ENCODE peak calls at places on chromosomes 12 and 14, in four cellular contexts. One of them, this sample, is unnamed.

GRCh38 chr12:126719886-126720666 is 1546.9 kb upstream of the TMEM132C start:
- DNase-seq in BJ: no peak
- DNase-seq in SW 1271: no peak
- DNase-seq in NCI-H774: no peak
- DNase-seq in this sample: no peak

GRCh38 chr14:104817930-104818713 is 17.2 kb downstream of the ZBTB42 start:
- DNase-seq in BJ: no peak
- DNase-seq in SW 1271: no peak
- DNase-seq in NCI-H774: no peak
- DNase-seq in this sample: no peak

GRCh38 chr12:75814856-75815754 is 216.5 kb downstream of the PHLDA1 start:
- DNase-seq in BJ: peak
- DNase-seq in SW 1271: no peak
- DNase-seq in NCI-H774: no peak
- DNase-seq in this sample: peak

GRCh38 chr12:51533799-51534198 is 57.2 kb upstream of the SCN8A start:
- DNase-seq in BJ: no peak
- DNase-seq in SW 1271: no peak
- DNase-seq in NCI-H774: peak
- DNase-seq in this sample: no peak

GRCh38 chr12:50734409-50735263 is 29.3 kb upstream of the ATF1 start:
- DNase-seq in BJ: no peak
- DNase-seq in SW 1271: no peak
- DNase-seq in NCI-H774: peak
- DNase-seq in this sample: no peak

GRCh38 chr14:89900822-89901221 is 53.7 kb downstream of the EFCAB11 start:
- DNase-seq in BJ: no peak
- DNase-seq in SW 1271: no peak
- DNase-seq in NCI-H774: no peak
- DNase-seq in this sample: no peak

GRCh38 chr14:24160499-24160849 is 591 bp upstream of the IRF9 start:
- DNase-seq in BJ: no peak
- DNase-seq in SW 1271: no peak
- DNase-seq in NCI-H774: no peak
- DNase-seq in this sample: no peak

GRCh38 chr12:124567673-124568373 is 411 bp upstream of the NCOR2 start:
- DNase-seq in BJ: peak
- DNase-seq in SW 1271: no peak
- DNase-seq in NCI-H774: peak
- DNase-seq in this sample: peak

GRCh38 chr14:73227812-73228781 is 9.2 kb upstream of the PAPLN start:
- DNase-seq in BJ: peak
- DNase-seq in SW 1271: no peak
- DNase-seq in NCI-H774: no peak
- DNase-seq in this sample: peak

GRCh38 chr14:24243336-24243836 is 963 bp upstream of the TINF2 start:
- DNase-seq in BJ: no peak
- DNase-seq in SW 1271: no peak
- DNase-seq in NCI-H774: peak
- DNase-seq in this sample: peak

GRCh38 chr14:31411218-31411727 is 9.1 kb downstream of the HEATR5A start:
- DNase-seq in BJ: no peak
- DNase-seq in SW 1271: no peak
- DNase-seq in NCI-H774: no peak
- DNase-seq in this sample: no peak

GRCh38 chr14:39615352-39615751 is 183.1 kb upstream of the FBXO33 start:
- DNase-seq in BJ: no peak
- DNase-seq in SW 1271: no peak
- DNase-seq in NCI-H774: no peak
- DNase-seq in this sample: no peak

GRCh38 chr12:106417926-106418910 is 60.7 kb downstream of the POLR3B start:
- DNase-seq in BJ: peak
- DNase-seq in SW 1271: no peak
- DNase-seq in NCI-H774: no peak
- DNase-seq in this sample: peak

GRCh38 chr12:118749656-118750055 is 231.7 kb upstream of the SRRM4 start:
- DNase-seq in BJ: no peak
- DNase-seq in SW 1271: no peak
- DNase-seq in NCI-H774: no peak
- DNase-seq in this sample: no peak

GRCh38 chr14:50320279-50320678 is 8.2 kb downstream of the DMAC2L start:
- DNase-seq in BJ: no peak
- DNase-seq in SW 1271: no peak
- DNase-seq in NCI-H774: no peak
- DNase-seq in this sample: no peak

GRCh38 chr14:64234877-64235651 is 59.1 kb downstream of the ESR2 start:
- DNase-seq in BJ: no peak
- DNase-seq in SW 1271: no peak
- DNase-seq in NCI-H774: no peak
- DNase-seq in this sample: peak

GRCh38 chr14:88204221-88204620 is 118.8 kb downstream of the KCNK10 start:
- DNase-seq in BJ: no peak
- DNase-seq in SW 1271: no peak
- DNase-seq in NCI-H774: no peak
- DNase-seq in this sample: no peak

GRCh38 chr12:118094039-118094438 is 9.8 kb downstream of the VSIG10 start:
- DNase-seq in BJ: no peak
- DNase-seq in SW 1271: no peak
- DNase-seq in NCI-H774: no peak
- DNase-seq in this sample: no peak

GRCh38 chr14:50362791-50363733 is 33.6 kb downstream of the CDKL1 start:
- DNase-seq in BJ: no peak
- DNase-seq in SW 1271: no peak
- DNase-seq in NCI-H774: no peak
- DNase-seq in this sample: no peak

GRCh38 chr12:11092128-11092527 is at the start of gene TAS2R43:
- DNase-seq in BJ: no peak
- DNase-seq in SW 1271: no peak
- DNase-seq in NCI-H774: no peak
- DNase-seq in this sample: no peak

GRCh38 chr14:65302571-65303184 is 109.9 kb upstream of the FUT8 start:
- DNase-seq in BJ: no peak
- DNase-seq in SW 1271: no peak
- DNase-seq in NCI-H774: peak
- DNase-seq in this sample: no peak

GRCh38 chr14:88463318-88463717 is 77.9 kb downstream of the SPATA7 start:
- DNase-seq in BJ: no peak
- DNase-seq in SW 1271: no peak
- DNase-seq in NCI-H774: no peak
- DNase-seq in this sample: no peak

GRCh38 chr12:11630046-11630706 is 19.3 kb upstream of the ETV6 start:
- DNase-seq in BJ: no peak
- DNase-seq in SW 1271: no peak
- DNase-seq in NCI-H774: peak
- DNase-seq in this sample: no peak

GRCh38 chr12:89160716-89161123 is 191.6 kb downstream of the DUSP6 start:
- DNase-seq in BJ: peak
- DNase-seq in SW 1271: no peak
- DNase-seq in NCI-H774: no peak
- DNase-seq in this sample: peak